ENCODE peak calls at places on chromosome 14, in four cellular contexts. X, P, Z and K are unnamed samples.

GRCh38 chr14:76844223-76844622 is 18.0 kb downstream of the LRRC74A start:
- DNase-seq in X (peak; percentile 44), P (no peak), Z (no peak), K (peak; percentile 61)

GRCh38 chr14:103512701-103513611 is 9.7 kb downstream of the CKB start:
- DNase-seq in X (peak; percentile 36), P (no peak), Z (no peak), K (peak; percentile 80)

GRCh38 chr14:51963164-51963733 is 26.1 kb upstream of the RTRAF start:
- DNase-seq in X (peak; percentile 69), P (no peak), Z (no peak), K (no peak)

GRCh38 chr14:20794644-20795369 is 7.8 kb downstream of the RNASE1 start:
- DNase-seq in X (no peak), P (no peak), Z (no peak), K (no peak)

GRCh38 chr14:53391156-53391555 is 238.0 kb upstream of the DDHD1 start:
- DNase-seq in X (peak; percentile 21), P (no peak), Z (no peak), K (peak; percentile 93)

GRCh38 chr14:61153436-61153835 is 127.7 kb downstream of the TMEM30B start:
- DNase-seq in X (peak; percentile 60), P (no peak), Z (no peak), K (no peak)

GRCh38 chr14:71441142-71441541 is 491.1 kb upstream of the RGS6 start:
- DNase-seq in X (no peak), P (no peak), Z (no peak), K (no peak)

GRCh38 chr14:89165189-89165809 is 251.7 kb downstream of the FOXN3 start:
- DNase-seq in X (no peak), P (no peak), Z (peak; percentile 40), K (no peak)

GRCh38 chr14:99757331-99758070 is 35.7 kb upstream of the EML1 start:
- DNase-seq in X (peak; percentile 86), P (no peak), Z (no peak), K (peak; percentile 100)

GRCh38 chr14:87995500-87996275 is 2.7 kb upstream of the GALC start:
- DNase-seq in X (peak; percentile 29), P (no peak), Z (no peak), K (no peak)

GRCh38 chr14:44149597-44149996 is 357.5 kb downstream of the FSCB start:
- DNase-seq in X (no peak), P (no peak), Z (no peak), K (no peak)

GRCh38 chr14:23364164-23364571 is 804 bp downstream of the EFS start:
- DNase-seq in X (no peak), P (no peak), Z (no peak), K (no peak)

GRCh38 chr14:39219075-39219499 is 14.6 kb upstream of the MIA2 start:
- DNase-seq in X (peak; percentile 85), P (no peak), Z (no peak), K (peak; percentile 55)

GRCh38 chr14:20415723-20416622 is 2.7 kb upstream of the TEP1 start:
- DNase-seq in X (peak; percentile 73), P (no peak), Z (no peak), K (peak; percentile 65)